ENCODE peak calls at places on chromosomes 11 and 22, in seven cellular contexts. One of them, this sample, is unnamed.

GRCh38 chr11:73265278-73265810 is 6.8 kb upstream of the P2RY6 start:
- DNase-seq in trophoblast cell: no peak
- DNase-seq in H9: peak
- DNase-seq in neuronal stem cell: no peak
- DNase-seq in IMR-90: no peak
- DNase-seq in H1: no peak
- DNase-seq in mesenchymal stem cell: no peak
- DNase-seq in this sample: no peak

GRCh38 chr11:119339581-119340334 is 925 bp downstream of the C1QTNF5 start:
- DNase-seq in H9: peak
- DNase-seq in H1: peak
- DNase-seq in IMR-90: no peak
- DNase-seq in trophoblast cell: no peak
- DNase-seq in neuronal stem cell: peak
- DNase-seq in mesenchymal stem cell: peak
- DNase-seq in this sample: peak

GRCh38 chr11:130403301-130403804 is 25.1 kb downstream of the ADAMTS8 start:
- DNase-seq in H1: no peak
- DNase-seq in H9: peak
- DNase-seq in mesenchymal stem cell: peak
- DNase-seq in trophoblast cell: peak
- DNase-seq in IMR-90: peak
- DNase-seq in neuronal stem cell: no peak
- DNase-seq in this sample: no peak

GRCh38 chr11:129242855-129243254 is 50.7 kb upstream of the ARHGAP32 start:
- DNase-seq in mesenchymal stem cell: no peak
- DNase-seq in neuronal stem cell: no peak
- DNase-seq in H9: no peak
- DNase-seq in trophoblast cell: no peak
- DNase-seq in H1: no peak
- DNase-seq in IMR-90: no peak
- DNase-seq in this sample: no peak

GRCh38 chr11:71326328-71326940 is 74.1 kb upstream of the SHANK2 start:
- DNase-seq in neuronal stem cell: no peak
- DNase-seq in mesenchymal stem cell: no peak
- DNase-seq in H9: no peak
- DNase-seq in IMR-90: no peak
- DNase-seq in trophoblast cell: no peak
- DNase-seq in H1: no peak
- DNase-seq in this sample: no peak

GRCh38 chr11:7572001-7572712 is 58.4 kb downstream of the PPFIBP2 start:
- DNase-seq in neuronal stem cell: no peak
- DNase-seq in H9: peak
- DNase-seq in H1: no peak
- DNase-seq in trophoblast cell: no peak
- DNase-seq in mesenchymal stem cell: peak
- DNase-seq in IMR-90: peak
- DNase-seq in this sample: peak

GRCh38 chr11:85299247-85299646 is 327.9 kb downstream of the DLG2 start:
- DNase-seq in IMR-90: no peak
- DNase-seq in H1: no peak
- DNase-seq in mesenchymal stem cell: peak
- DNase-seq in trophoblast cell: no peak
- DNase-seq in neuronal stem cell: no peak
- DNase-seq in H9: no peak
- DNase-seq in this sample: peak

GRCh38 chr11:36602143-36602542 is 4.1 kb upstream of the RAG2 start:
- DNase-seq in H9: no peak
- DNase-seq in mesenchymal stem cell: no peak
- DNase-seq in H1: no peak
- DNase-seq in trophoblast cell: no peak
- DNase-seq in neuronal stem cell: no peak
- DNase-seq in IMR-90: no peak
- DNase-seq in this sample: no peak

GRCh38 chr22:30444632-30445437 is 19.3 kb downstream of the MTFP1 start:
- DNase-seq in H9: peak
- DNase-seq in IMR-90: peak
- DNase-seq in mesenchymal stem cell: peak
- DNase-seq in trophoblast cell: peak
- DNase-seq in neuronal stem cell: peak
- DNase-seq in H1: peak
- DNase-seq in this sample: peak

GRCh38 chr11:28887681-28888080 is 779.5 kb downstream of the METTL15 start:
- DNase-seq in H1: no peak
- DNase-seq in mesenchymal stem cell: peak
- DNase-seq in IMR-90: no peak
- DNase-seq in trophoblast cell: no peak
- DNase-seq in neuronal stem cell: no peak
- DNase-seq in H9: no peak
- DNase-seq in this sample: no peak

GRCh38 chr22:50530857-50531545 is 1.2 kb upstream of the TYMP start:
- DNase-seq in H9: peak
- DNase-seq in mesenchymal stem cell: peak
- DNase-seq in H1: peak
- DNase-seq in trophoblast cell: peak
- DNase-seq in IMR-90: peak
- DNase-seq in neuronal stem cell: no peak
- DNase-seq in this sample: peak

GRCh38 chr11:35810045-35810444 is 133.8 kb upstream of the LDLRAD3 start:
- DNase-seq in neuronal stem cell: no peak
- DNase-seq in mesenchymal stem cell: no peak
- DNase-seq in trophoblast cell: no peak
- DNase-seq in IMR-90: no peak
- DNase-seq in H9: no peak
- DNase-seq in H1: no peak
- DNase-seq in this sample: no peak

GRCh38 chr11:69295995-69296889 is 2.3 kb downstream of the MYEOV start:
- DNase-seq in neuronal stem cell: no peak
- DNase-seq in mesenchymal stem cell: peak
- DNase-seq in H1: no peak
- DNase-seq in trophoblast cell: peak
- DNase-seq in IMR-90: peak
- DNase-seq in H9: no peak
- DNase-seq in this sample: no peak

GRCh38 chr22:27274770-27275449 is 526.6 kb downstream of the MN1 start:
- DNase-seq in neuronal stem cell: no peak
- DNase-seq in H9: no peak
- DNase-seq in H1: no peak
- DNase-seq in mesenchymal stem cell: no peak
- DNase-seq in IMR-90: peak
- DNase-seq in trophoblast cell: no peak
- DNase-seq in this sample: no peak

GRCh38 chr11:65903068-65903481 is 2.9 kb upstream of the FOSL1 start:
- DNase-seq in IMR-90: peak
- DNase-seq in neuronal stem cell: no peak
- DNase-seq in trophoblast cell: peak
- DNase-seq in H1: no peak
- DNase-seq in mesenchymal stem cell: peak
- DNase-seq in H9: peak
- DNase-seq in this sample: peak

GRCh38 chr11:122612123-122612824 is 43.2 kb upstream of the UBASH3B start:
- DNase-seq in neuronal stem cell: no peak
- DNase-seq in trophoblast cell: no peak
- DNase-seq in H9: no peak
- DNase-seq in H1: no peak
- DNase-seq in mesenchymal stem cell: no peak
- DNase-seq in IMR-90: no peak
- DNase-seq in this sample: no peak

GRCh38 chr11:74005721-74006517 is 3.0 kb downstream of the UCP3 start:
- DNase-seq in IMR-90: no peak
- DNase-seq in mesenchymal stem cell: no peak
- DNase-seq in H1: no peak
- DNase-seq in neuronal stem cell: no peak
- DNase-seq in trophoblast cell: no peak
- DNase-seq in H9: no peak
- DNase-seq in this sample: no peak

GRCh38 chr11:35234836-35235235 is 95.9 kb downstream of the CD44 start:
- DNase-seq in H9: no peak
- DNase-seq in IMR-90: peak
- DNase-seq in trophoblast cell: no peak
- DNase-seq in mesenchymal stem cell: no peak
- DNase-seq in H1: no peak
- DNase-seq in neuronal stem cell: no peak
- DNase-seq in this sample: no peak

GRCh38 chr11:125062196-125062930 is 742 bp upstream of the SLC37A2 start:
- DNase-seq in trophoblast cell: no peak
- DNase-seq in neuronal stem cell: no peak
- DNase-seq in H9: no peak
- DNase-seq in IMR-90: no peak
- DNase-seq in mesenchymal stem cell: peak
- DNase-seq in H1: peak
- DNase-seq in this sample: no peak

GRCh38 chr11:63502252-63502820 is 3.5 kb upstream of the LGALS12 start:
- DNase-seq in IMR-90: no peak
- DNase-seq in H9: no peak
- DNase-seq in trophoblast cell: no peak
- DNase-seq in H1: no peak
- DNase-seq in neuronal stem cell: no peak
- DNase-seq in mesenchymal stem cell: no peak
- DNase-seq in this sample: peak

GRCh38 chr11:63504054-63504453 is 1.8 kb upstream of the LGALS12 start:
- DNase-seq in neuronal stem cell: no peak
- DNase-seq in mesenchymal stem cell: no peak
- DNase-seq in H9: no peak
- DNase-seq in H1: no peak
- DNase-seq in IMR-90: no peak
- DNase-seq in trophoblast cell: no peak
- DNase-seq in this sample: peak

GRCh38 chr11:63501236-63501635 is 4.6 kb upstream of the LGALS12 start:
- DNase-seq in mesenchymal stem cell: no peak
- DNase-seq in neuronal stem cell: no peak
- DNase-seq in H1: no peak
- DNase-seq in H9: no peak
- DNase-seq in IMR-90: no peak
- DNase-seq in trophoblast cell: no peak
- DNase-seq in this sample: peak

GRCh38 chr11:63503492-63503891 is 2.4 kb upstream of the LGALS12 start:
- DNase-seq in trophoblast cell: no peak
- DNase-seq in H9: no peak
- DNase-seq in IMR-90: no peak
- DNase-seq in neuronal stem cell: no peak
- DNase-seq in mesenchymal stem cell: no peak
- DNase-seq in H1: no peak
- DNase-seq in this sample: no peak

GRCh38 chr11:63499874-63500273 is 6.0 kb upstream of the LGALS12 start:
- DNase-seq in trophoblast cell: no peak
- DNase-seq in IMR-90: no peak
- DNase-seq in H1: no peak
- DNase-seq in H9: no peak
- DNase-seq in mesenchymal stem cell: no peak
- DNase-seq in neuronal stem cell: no peak
- DNase-seq in this sample: no peak
- H3K18ac ChIP-seq in trophoblast cell: no peak
- H3K18ac ChIP-seq in IMR-90: no peak
- H3K18ac ChIP-seq in H1: no peak
- H3K18ac ChIP-seq in H9: no peak
- H3K18ac ChIP-seq in mesenchymal stem cell: no peak
- H3K18ac ChIP-seq in neuronal stem cell: no peak
- H3K18ac ChIP-seq in this sample: no peak

GRCh38 chr22:47267531-47268282 is 505.3 kb downstream of the TBC1D22A start:
- DNase-seq in neuronal stem cell: no peak
- DNase-seq in trophoblast cell: no peak
- DNase-seq in mesenchymal stem cell: no peak
- DNase-seq in H9: no peak
- DNase-seq in IMR-90: no peak
- DNase-seq in H1: no peak
- DNase-seq in this sample: no peak

GRCh38 chr22:47269689-47270088 is 507.2 kb downstream of the TBC1D22A start:
- DNase-seq in mesenchymal stem cell: no peak
- DNase-seq in neuronal stem cell: no peak
- DNase-seq in H1: no peak
- DNase-seq in IMR-90: no peak
- DNase-seq in H9: no peak
- DNase-seq in trophoblast cell: no peak
- DNase-seq in this sample: no peak

GRCh38 chr22:47274196-47274595 is 511.7 kb downstream of the TBC1D22A start:
- DNase-seq in neuronal stem cell: no peak
- DNase-seq in trophoblast cell: no peak
- DNase-seq in IMR-90: no peak
- DNase-seq in H1: no peak
- DNase-seq in H9: no peak
- DNase-seq in mesenchymal stem cell: no peak
- DNase-seq in this sample: no peak

GRCh38 chr22:47266329-47266728 is 503.9 kb downstream of the TBC1D22A start:
- DNase-seq in neuronal stem cell: no peak
- DNase-seq in H9: no peak
- DNase-seq in H1: no peak
- DNase-seq in trophoblast cell: no peak
- DNase-seq in mesenchymal stem cell: no peak
- DNase-seq in IMR-90: no peak
- DNase-seq in this sample: no peak

GRCh38 chr22:47270463-47271135 is 508.1 kb downstream of the TBC1D22A start:
- DNase-seq in H1: no peak
- DNase-seq in IMR-90: no peak
- DNase-seq in H9: no peak
- DNase-seq in mesenchymal stem cell: no peak
- DNase-seq in neuronal stem cell: no peak
- DNase-seq in trophoblast cell: peak
- DNase-seq in this sample: no peak
- H3K18ac ChIP-seq in H1: no peak
- H3K18ac ChIP-seq in IMR-90: no peak
- H3K18ac ChIP-seq in H9: no peak
- H3K18ac ChIP-seq in mesenchymal stem cell: no peak
- H3K18ac ChIP-seq in neuronal stem cell: no peak
- H3K18ac ChIP-seq in trophoblast cell: no peak
- H3K18ac ChIP-seq in this sample: no peak

DNA sequence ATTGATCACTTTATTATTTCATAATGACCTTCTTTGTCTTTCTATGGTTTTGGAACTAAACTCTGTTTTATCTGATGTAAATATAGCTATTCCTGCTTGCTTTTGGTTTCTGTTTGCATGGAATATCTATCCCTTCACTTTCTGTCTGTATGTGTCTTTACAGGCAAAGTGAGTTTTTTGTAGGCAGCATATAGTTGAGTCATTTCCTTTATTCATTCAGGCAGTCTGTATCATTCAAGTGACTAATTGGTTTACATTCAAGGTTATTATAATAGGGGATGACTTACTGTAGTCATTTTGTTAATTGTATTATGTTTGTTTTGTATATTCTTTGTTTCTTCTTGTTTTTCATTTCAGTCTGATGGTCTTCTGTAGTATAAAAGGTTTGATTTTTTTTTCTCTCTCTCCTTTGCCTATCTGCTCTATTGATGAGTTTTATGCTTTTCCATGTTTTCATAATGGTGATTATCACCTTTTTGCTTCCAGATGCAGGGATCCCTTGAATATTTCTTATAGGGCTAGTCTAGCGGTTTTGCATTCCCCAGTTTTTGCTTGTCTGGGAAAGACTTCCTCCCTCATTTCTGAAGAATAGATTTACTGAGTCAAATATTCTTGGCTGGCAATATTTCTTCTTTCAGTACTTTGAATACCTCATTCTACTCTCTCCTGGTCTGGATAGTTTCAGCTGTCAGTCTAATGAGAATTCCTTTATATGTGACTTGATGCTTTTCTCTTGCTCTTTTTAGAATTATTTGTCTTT is 50.4 kb downstream of the GDPD4 start:
- DNase-seq in mesenchymal stem cell: peak
- DNase-seq in H9: no peak
- DNase-seq in H1: no peak
- DNase-seq in trophoblast cell: no peak
- DNase-seq in neuronal stem cell: no peak
- DNase-seq in IMR-90: peak
- DNase-seq in this sample: no peak
- H3K18ac ChIP-seq in mesenchymal stem cell: no peak
- H3K18ac ChIP-seq in H9: no peak
- H3K18ac ChIP-seq in H1: no peak
- H3K18ac ChIP-seq in trophoblast cell: no peak
- H3K18ac ChIP-seq in neuronal stem cell: no peak
- H3K18ac ChIP-seq in IMR-90: no peak
- H3K18ac ChIP-seq in this sample: no peak

GRCh38 chr22:20857838-20858614 is 585 bp downstream of the PI4KA start:
- DNase-seq in trophoblast cell: peak
- DNase-seq in H9: peak
- DNase-seq in IMR-90: peak
- DNase-seq in H1: peak
- DNase-seq in mesenchymal stem cell: peak
- DNase-seq in neuronal stem cell: peak
- DNase-seq in this sample: peak
- H3K18ac ChIP-seq in trophoblast cell: peak
- H3K18ac ChIP-seq in H9: peak
- H3K18ac ChIP-seq in IMR-90: peak
- H3K18ac ChIP-seq in H1: peak
- H3K18ac ChIP-seq in mesenchymal stem cell: peak
- H3K18ac ChIP-seq in neuronal stem cell: peak
- H3K18ac ChIP-seq in this sample: no peak